ENCODE peak calls at places on chromosomes 3 and 15, in four cellular contexts. One of them, this sample, is unnamed.
A peak's percentile ranks its signal among the peaks of the same experiment; 100 is the strongest.

GRCh38 chr3:195703776-195704175 is 17.0 kb upstream of the MUC20 start:
- DNase-seq in K562: no peak
- DNase-seq in HepG2: no peak
- DNase-seq in SK-N-SH: no peak
- DNase-seq in this sample: no peak

GRCh38 chr15:76336254-76337046 is at the start of gene ISL2:
- DNase-seq in HepG2: peak; percentile 95
- DNase-seq in SK-N-SH: peak; percentile 99
- DNase-seq in K562: peak; percentile 97
- DNase-seq in this sample: peak; percentile 61

GRCh38 chr3:144912968-144913367 is 941.3 kb downstream of the DIPK2A start:
- DNase-seq in SK-N-SH: no peak
- DNase-seq in HepG2: no peak
- DNase-seq in K562: no peak
- DNase-seq in this sample: no peak

GRCh38 chr3:40042752-40043443 is 233.5 kb downstream of the MYRIP start:
- DNase-seq in SK-N-SH: no peak
- DNase-seq in K562: no peak
- DNase-seq in HepG2: no peak
- DNase-seq in this sample: no peak

GRCh38 chr15:42072141-42072685 is 22.1 kb downstream of the PLA2G4D start:
- DNase-seq in HepG2: no peak
- DNase-seq in SK-N-SH: no peak
- DNase-seq in K562: no peak
- DNase-seq in this sample: no peak

GRCh38 chr15:57133127-57133968 is 214.9 kb downstream of the TCF12 start:
- DNase-seq in SK-N-SH: no peak
- DNase-seq in K562: no peak
- DNase-seq in HepG2: no peak
- DNase-seq in this sample: no peak

GRCh38 chr3:100525753-100526612 is 33.6 kb downstream of the TMEM45A start:
- DNase-seq in HepG2: no peak
- DNase-seq in SK-N-SH: peak; percentile 60
- DNase-seq in K562: no peak
- DNase-seq in this sample: no peak

GRCh38 chr3:156519758-156520162 is 35.2 kb downstream of the SSR3 start:
- DNase-seq in K562: no peak
- DNase-seq in HepG2: no peak
- DNase-seq in SK-N-SH: no peak
- DNase-seq in this sample: peak; percentile 27

GRCh38 chr3:16897254-16897926 is 12.6 kb downstream of the PLCL2 start:
- DNase-seq in K562: no peak
- DNase-seq in HepG2: no peak
- DNase-seq in SK-N-SH: peak; percentile 43
- DNase-seq in this sample: peak; percentile 52

DNA sequence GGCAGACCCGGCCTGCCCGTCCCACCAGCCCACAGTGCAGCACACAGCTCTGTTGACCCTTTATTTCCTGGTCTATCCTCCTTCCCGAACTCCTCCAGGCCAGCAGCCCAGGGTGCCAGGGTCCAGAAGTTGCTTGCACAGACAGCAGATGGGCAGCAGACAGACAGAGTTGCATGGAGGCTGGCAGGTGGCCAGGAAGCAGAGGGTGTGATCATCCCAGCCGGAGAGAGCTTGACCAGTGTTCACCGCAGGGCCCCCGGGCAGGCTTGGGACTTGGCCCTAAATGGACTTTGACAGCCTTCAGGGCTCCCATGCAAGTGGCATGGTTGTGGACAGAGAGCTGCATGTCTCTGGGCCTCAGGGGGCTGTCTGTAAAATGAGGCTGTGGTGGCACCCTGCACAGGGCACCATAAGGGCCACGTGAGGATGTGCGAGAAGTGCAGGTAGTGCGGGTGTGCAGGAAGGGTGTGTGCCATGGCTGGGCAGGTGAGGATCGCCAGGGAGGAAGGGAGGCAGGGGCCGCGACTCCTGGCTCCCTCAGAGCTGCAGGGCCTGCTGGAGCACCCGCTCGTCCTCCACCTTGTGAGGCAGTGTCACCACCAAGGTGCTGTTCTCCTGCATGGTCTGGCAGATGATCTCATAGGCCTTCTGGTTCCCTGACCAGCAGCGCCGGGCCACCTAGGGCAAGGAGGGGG is 6.3 kb upstream of the ZXDC start:
- DNase-seq in HepG2: peak; percentile 71
- DNase-seq in K562: no peak
- DNase-seq in SK-N-SH: peak; percentile 77
- DNase-seq in this sample: no peak
- TF ChIP-seq MXI1 in HepG2: no peak
- TF ChIP-seq MXI1 in K562: no peak
- TF ChIP-seq MXI1 in SK-N-SH: peak; percentile 57
- TF ChIP-seq MXI1 in this sample: no peak

GRCh38 chr15:38220874-38221273 is 31.8 kb upstream of the SPRED1 start:
- DNase-seq in K562: no peak
- DNase-seq in HepG2: no peak
- DNase-seq in SK-N-SH: no peak
- DNase-seq in this sample: no peak

GRCh38 chr15:38215707-38216106 is 36.9 kb upstream of the SPRED1 start:
- DNase-seq in SK-N-SH: no peak
- DNase-seq in HepG2: no peak
- DNase-seq in K562: no peak
- DNase-seq in this sample: no peak

GRCh38 chr15:38216763-38217162 is 35.9 kb upstream of the SPRED1 start:
- DNase-seq in SK-N-SH: no peak
- DNase-seq in K562: no peak
- DNase-seq in HepG2: peak; percentile 62
- DNase-seq in this sample: no peak

GRCh38 chr15:38217181-38217580 is 35.5 kb upstream of the SPRED1 start:
- DNase-seq in K562: no peak
- DNase-seq in HepG2: no peak
- DNase-seq in SK-N-SH: no peak
- DNase-seq in this sample: no peak

GRCh38 chr15:38217788-38218609 is 34.6 kb upstream of the SPRED1 start:
- DNase-seq in K562: no peak
- DNase-seq in HepG2: no peak
- DNase-seq in SK-N-SH: no peak
- DNase-seq in this sample: no peak
- TF ChIP-seq FOXM1 in K562: no peak
- TF ChIP-seq FOXM1 in HepG2: no peak
- TF ChIP-seq FOXM1 in SK-N-SH: no peak
- TF ChIP-seq FOXM1 in this sample: no peak

GRCh38 chr15:43799945-43800285 is at the start of gene SERINC4:
- DNase-seq in SK-N-SH: no peak
- DNase-seq in K562: no peak
- DNase-seq in HepG2: no peak
- DNase-seq in this sample: no peak
- H2AFZ ChIP-seq in SK-N-SH: peak within 1 kb of the TSS; percentile 83
- H2AFZ ChIP-seq in K562: peak within 1 kb of the TSS; percentile 67
- H2AFZ ChIP-seq in HepG2: no peak within 1 kb of the TSS
- H2AFZ ChIP-seq in this sample: peak within 1 kb of the TSS; percentile 53

DNA sequence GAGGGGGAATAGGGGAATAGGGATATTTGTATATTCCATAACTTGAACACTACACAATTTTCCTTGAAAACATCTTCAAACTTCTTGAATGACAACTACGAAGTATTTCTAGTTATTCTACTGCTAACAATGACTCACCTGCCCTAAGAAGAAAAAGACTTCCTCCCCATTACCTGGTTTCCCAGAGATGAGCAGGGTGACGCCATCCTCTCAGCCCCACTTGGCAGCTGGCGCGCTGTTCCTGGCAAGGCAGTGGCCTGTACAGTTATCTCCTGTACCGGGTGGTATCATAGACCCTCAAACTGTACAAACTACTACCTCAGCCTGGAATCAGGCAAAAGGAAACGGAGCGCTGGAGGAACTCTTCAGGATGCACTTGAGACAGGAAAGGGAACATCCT is 10.4 kb downstream of the WDR82 start:
- DNase-seq in K562: no peak
- DNase-seq in SK-N-SH: no peak
- DNase-seq in HepG2: no peak
- DNase-seq in this sample: no peak
- TF ChIP-seq MXI1 in K562: no peak
- TF ChIP-seq MXI1 in SK-N-SH: no peak
- TF ChIP-seq MXI1 in HepG2: no peak
- TF ChIP-seq MXI1 in this sample: no peak

GRCh38 chr15:90132437-90132836 is 30.2 kb upstream of the IDH2 start:
- DNase-seq in K562: no peak
- DNase-seq in HepG2: no peak
- DNase-seq in SK-N-SH: no peak
- DNase-seq in this sample: no peak
- TF ChIP-seq FOXM1 in K562: no peak
- TF ChIP-seq FOXM1 in HepG2: no peak
- TF ChIP-seq FOXM1 in SK-N-SH: no peak
- TF ChIP-seq FOXM1 in this sample: no peak

GRCh38 chr3:186800285-186800684 is 6.0 kb downstream of the RFC4 start:
- DNase-seq in HepG2: no peak
- DNase-seq in SK-N-SH: no peak
- DNase-seq in K562: no peak
- DNase-seq in this sample: no peak
- H2AFZ ChIP-seq in HepG2: no peak overlapping the region
- H2AFZ ChIP-seq in SK-N-SH: no peak overlapping the region
- H2AFZ ChIP-seq in K562: no peak overlapping the region
- H2AFZ ChIP-seq in this sample: no peak overlapping the region

GRCh38 chr3:42906905-42907183 is 902 bp downstream of the ZNF662 start:
- DNase-seq in SK-N-SH: no peak
- DNase-seq in HepG2: no peak
- DNase-seq in K562: no peak
- DNase-seq in this sample: no peak
- TF ChIP-seq MXI1 in SK-N-SH: no peak
- TF ChIP-seq MXI1 in HepG2: no peak
- TF ChIP-seq MXI1 in K562: no peak
- TF ChIP-seq MXI1 in this sample: no peak

DNA sequence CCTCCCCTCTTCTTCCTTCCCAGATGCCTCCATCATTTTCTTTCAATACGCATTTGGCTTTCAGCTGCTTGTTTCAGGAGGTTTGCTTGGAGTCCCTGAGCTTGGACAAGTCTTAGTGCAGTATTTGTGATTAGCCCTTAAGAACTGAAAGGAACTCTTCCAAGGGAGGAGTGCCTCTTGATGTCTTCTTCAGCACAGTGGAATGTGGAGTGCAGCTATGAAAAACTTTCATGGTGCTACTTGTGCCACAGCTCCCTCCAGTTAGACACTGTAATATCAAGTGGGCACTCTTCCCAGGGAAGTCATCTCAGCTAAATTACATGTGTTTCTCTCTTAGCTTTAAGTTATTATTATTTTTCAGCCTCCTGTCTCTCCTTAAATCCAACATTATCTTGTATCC is 173.1 kb downstream of the NECTIN3 start:
- DNase-seq in K562: no peak
- DNase-seq in SK-N-SH: no peak
- DNase-seq in HepG2: no peak
- DNase-seq in this sample: no peak
- TF ChIP-seq FOXM1 in K562: no peak
- TF ChIP-seq FOXM1 in SK-N-SH: no peak
- TF ChIP-seq FOXM1 in HepG2: no peak
- TF ChIP-seq FOXM1 in this sample: no peak

GRCh38 chr3:128435561-128435960 is 31.1 kb downstream of the DNAJB8 start:
- DNase-seq in SK-N-SH: no peak
- DNase-seq in K562: no peak
- DNase-seq in HepG2: no peak
- DNase-seq in this sample: no peak

GRCh38 chr3:128434524-128434923 is 32.2 kb downstream of the DNAJB8 start:
- DNase-seq in HepG2: no peak
- DNase-seq in SK-N-SH: no peak
- DNase-seq in K562: no peak
- DNase-seq in this sample: no peak

GRCh38 chr3:128438488-128439072 is 28.1 kb downstream of the DNAJB8 start:
- DNase-seq in HepG2: no peak
- DNase-seq in K562: peak; percentile 46
- DNase-seq in SK-N-SH: peak; percentile 41
- DNase-seq in this sample: no peak

GRCh38 chr3:128435058-128435457 is 31.6 kb downstream of the DNAJB8 start:
- DNase-seq in K562: no peak
- DNase-seq in HepG2: no peak
- DNase-seq in SK-N-SH: peak; percentile 66
- DNase-seq in this sample: no peak

GRCh38 chr3:128436214-128436613 is 30.5 kb downstream of the DNAJB8 start:
- DNase-seq in K562: no peak
- DNase-seq in SK-N-SH: no peak
- DNase-seq in HepG2: no peak
- DNase-seq in this sample: no peak
- H2AFZ ChIP-seq in K562: no peak overlapping the region
- H2AFZ ChIP-seq in SK-N-SH: no peak overlapping the region
- H2AFZ ChIP-seq in HepG2: no peak overlapping the region
- H2AFZ ChIP-seq in this sample: no peak overlapping the region

GRCh38 chr15:34650177-34650576 is 66.7 kb upstream of the GOLGA8B start:
- DNase-seq in SK-N-SH: no peak
- DNase-seq in K562: peak; percentile 38
- DNase-seq in HepG2: no peak
- DNase-seq in this sample: no peak
- TF ChIP-seq MXI1 in SK-N-SH: no peak
- TF ChIP-seq MXI1 in K562: no peak
- TF ChIP-seq MXI1 in HepG2: no peak
- TF ChIP-seq MXI1 in this sample: no peak

This sample was measured in GM12878.